ENCODE peak calls at places on chromosomes 13 and 19, in eight cellular contexts. C is lower lobe of right lung, Z is GM23338, X is PC-3, N is GM12865, Q is brain microvascular endothelial cell, L is NT2/D1, P is fibroblast of lung. G is an unnamed sample.

GRCh38 chr13:94617389-94618000 is 15.8 kb downstream of the GPR180 start:
- DNase-seq in X (peak; percentile 49), P (peak; percentile 47), Q (no peak), L (no peak), C (no peak), N (peak; percentile 34), Z (peak; percentile 35), G (no peak)

GRCh38 chr13:36332986-36333385 is 13.2 kb downstream of the SPART start:
- DNase-seq in X (peak; percentile 33), C (no peak), Q (no peak), Z (no peak), N (no peak), P (peak; percentile 56), L (no peak), G (no peak)

GRCh38 chr19:45251452-45252354 is 632 bp downstream of the MARK4 start:
- DNase-seq in N (peak; percentile 18), C (peak; percentile 55), X (no peak), Q (no peak), L (no peak), P (peak; percentile 11), Z (peak; percentile 61), G (no peak)

GRCh38 chr19:32651729-32652140 is 23.2 kb downstream of the ANKRD27 start:
- DNase-seq in Q (peak; percentile 23), P (peak; percentile 35), X (no peak), L (peak; percentile 47), Z (peak; percentile 81), N (no peak), C (no peak), G (peak; percentile 16)

GRCh38 chr13:38684714-38685113 is 2.2 kb upstream of the FREM2 start:
- DNase-seq in P (no peak), Q (no peak), N (no peak), C (no peak), X (no peak), L (no peak), Z (no peak), G (no peak)

GRCh38 chr19:6723738-6724137 is 3.3 kb upstream of the C3 start:
- DNase-seq in P (no peak), Q (no peak), N (no peak), C (peak; percentile 45), X (no peak), L (no peak), Z (no peak), G (no peak)

GRCh38 chr19:3656747-3657394 is 30.3 kb upstream of the CACTIN start:
- DNase-seq in C (no peak), Z (no peak), N (no peak), P (no peak), Q (no peak), X (peak; percentile 59), L (no peak), G (no peak)

GRCh38 chr19:51131780-51132680 is 7.3 kb downstream of the SIGLEC9 start:
- DNase-seq in C (peak; percentile 77), N (no peak), Q (peak; percentile 79), Z (peak; percentile 59), L (no peak), P (peak; percentile 60), X (no peak), G (peak; percentile 1)

GRCh38 chr19:38216785-38217746 is 7.0 kb downstream of the DPF1 start:
- DNase-seq in L (no peak), Q (no peak), N (no peak), P (no peak), X (no peak), Z (peak; percentile 55), C (no peak), G (no peak)

GRCh38 chr19:16429066-16429758 is 42.6 kb downstream of the EPS15L1 start:
- DNase-seq in P (no peak), Z (no peak), N (no peak), Q (no peak), C (peak; percentile 75), L (no peak), X (peak; percentile 8), G (no peak)

GRCh38 chr13:85243831-85244230 is 555.4 kb downstream of the SLITRK6 start:
- DNase-seq in N (no peak), X (no peak), Q (no peak), P (no peak), Z (no peak), L (no peak), C (no peak), G (no peak)

GRCh38 chr19:12985049-12985776 is 10.1 kb upstream of the NFIX start:
- DNase-seq in P (peak; percentile 56), N (peak; percentile 43), L (no peak), C (no peak), Z (no peak), Q (peak; percentile 73), X (no peak), G (no peak)

GRCh38 chr19:10167459-10167858 is 27.3 kb downstream of the DNMT1 start:
- DNase-seq in Q (no peak), Z (no peak), P (no peak), X (no peak), C (no peak), L (no peak), N (no peak), G (no peak)

GRCh38 chr19:9075064-9075964 is 11.5 kb upstream of the OR1M1 start:
- DNase-seq in N (no peak), L (peak; percentile 92), Z (peak; percentile 67), X (peak; percentile 100), C (peak; percentile 54), P (peak; percentile 92), Q (peak; percentile 97), G (peak; percentile 99)

GRCh38 chr13:106795847-106796246 is 227.9 kb upstream of the ARGLU1 start:
- DNase-seq in L (no peak), Q (peak; percentile 4), X (no peak), N (no peak), P (no peak), Z (peak; percentile 36), C (no peak), G (no peak)

GRCh38 chr19:18848860-18849661 is 17.3 kb downstream of the UPF1 start:
- DNase-seq in C (peak; percentile 81), L (no peak), Z (no peak), Q (peak; percentile 30), P (peak; percentile 67), X (no peak), N (peak; percentile 52), G (no peak)

GRCh38 chr13:46951516-46951915 is 54.7 kb upstream of the HTR2A start:
- DNase-seq in X (peak; percentile 94), P (no peak), N (no peak), Q (peak; percentile 25), Z (no peak), L (no peak), C (no peak), G (no peak)

GRCh38 chr13:74217816-74218215 is 83.6 kb upstream of the KLF12 start:
- DNase-seq in C (no peak), L (no peak), N (no peak), Z (no peak), P (peak; percentile 85), Q (peak; percentile 62), X (no peak), G (no peak)

GRCh38 chr19:56111601-56112312 is 9.3 kb downstream of the ZNF787 start:
- DNase-seq in N (peak; percentile 83), Z (peak; percentile 53), C (peak; percentile 84), Q (no peak), X (no peak), L (no peak), P (no peak), G (no peak)

GRCh38 chr13:77028202-77028601 is 1.2 kb upstream of the FBXL3 start:
- DNase-seq in N (no peak), L (no peak), C (no peak), Q (peak; percentile 44), P (peak; percentile 44), X (no peak), Z (no peak), G (no peak)

GRCh38 chr13:42333613-42334328 is 61.8 kb downstream of the AKAP11 start:
- DNase-seq in N (peak; percentile 73), Q (peak; percentile 29), L (no peak), C (no peak), P (peak; percentile 71), Z (peak; percentile 80), X (peak; percentile 62), G (peak; percentile 11)

GRCh38 chr13:92842145-92842544 is 384.5 kb upstream of the GPC6 start:
- DNase-seq in C (no peak), Q (peak; percentile 89), Z (no peak), X (peak; percentile 25), N (no peak), P (peak; percentile 92), L (no peak), G (peak; percentile 83)

GRCh38 chr13:51829236-51829899 is 15.6 kb downstream of the TMEM272 start:
- DNase-seq in Z (no peak), C (no peak), N (no peak), L (no peak), X (no peak), P (no peak), Q (no peak), G (no peak)

GRCh38 chr19:29528350-29528945 is 2.7 kb downstream of the VSTM2B start:
- DNase-seq in Q (peak; percentile 47), N (peak; percentile 82), L (peak; percentile 57), C (no peak), X (peak; percentile 63), Z (peak; percentile 90), P (peak; percentile 65), G (peak; percentile 5)
- H3K4me3 ChIP-seq in Q (peak overlapping the region; percentile 15), N (no peak overlapping the region), L (no peak overlapping the region), C (peak overlapping the region; percentile 17), X (peak overlapping the region; percentile 54), Z (peak overlapping the region; percentile 84), P (no peak overlapping the region), G (peak overlapping the region; percentile 18)

DNA sequence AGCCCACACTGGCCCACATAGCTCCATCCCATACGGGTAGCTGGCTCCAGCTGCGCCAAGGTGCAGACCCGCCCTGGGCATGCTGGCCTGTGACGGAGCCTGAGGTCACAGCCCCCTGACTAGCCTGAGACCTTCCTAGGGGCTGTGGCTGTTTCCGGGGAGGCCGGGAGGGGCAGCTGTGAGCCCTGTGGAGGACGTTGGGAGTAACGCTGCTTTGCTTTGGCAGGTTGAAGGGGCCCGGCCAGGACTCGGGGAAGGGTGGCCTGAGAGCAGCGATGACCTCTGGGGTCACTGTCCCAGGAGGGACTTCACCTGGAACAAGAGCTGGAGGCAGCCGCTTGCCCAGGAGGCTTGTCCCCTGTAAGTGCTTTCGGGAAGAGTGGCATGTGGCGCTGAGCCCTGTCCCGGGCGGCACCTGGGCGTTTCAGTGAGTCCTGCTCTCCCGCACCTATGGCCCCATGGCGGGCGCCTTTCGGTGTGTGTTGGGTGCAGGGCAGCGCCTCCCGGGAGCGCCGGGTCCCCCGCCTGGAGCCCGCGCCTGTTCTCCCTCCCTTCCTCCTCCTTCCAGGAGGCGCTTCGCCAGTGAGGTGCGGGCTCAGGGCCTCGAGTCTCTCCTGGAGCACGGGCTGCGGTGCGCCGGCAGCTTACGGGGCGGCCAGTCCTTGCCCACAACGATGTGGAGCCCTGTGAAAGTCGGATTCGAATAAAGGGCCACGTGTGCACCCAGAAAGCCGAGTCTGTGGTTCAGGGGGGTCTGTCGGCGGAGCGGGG is 1.1 kb upstream of the FAM174C start:
- DNase-seq in X (no peak), P (no peak), L (no peak), Q (no peak), C (no peak), Z (no peak), N (no peak), G (no peak)
- H3K4me3 ChIP-seq in X (peak overlapping the region; percentile 70), P (no peak overlapping the region), L (peak overlapping the region; percentile 97), Q (peak overlapping the region; percentile 43), C (peak overlapping the region; percentile 69), Z (peak overlapping the region; percentile 88), N (peak overlapping the region; percentile 67), G (peak overlapping the region; percentile 62)

GRCh38 chr13:28161370-28161769 is 23.0 kb downstream of the PAN3 start:
- DNase-seq in P (no peak), Z (peak; percentile 91), C (no peak), X (no peak), Q (no peak), L (peak; percentile 64), N (no peak), G (no peak)
- H3K4me3 ChIP-seq in P (no peak overlapping the region), Z (peak overlapping the region; percentile 12), C (no peak overlapping the region), X (no peak overlapping the region), Q (no peak overlapping the region), L (no peak overlapping the region), N (no peak overlapping the region), G (no peak overlapping the region)

GRCh38 chr19:48613024-48613851 is 1.6 kb downstream of the FAM83E start:
- DNase-seq in N (peak; percentile 26), L (no peak), Z (no peak), P (no peak), Q (no peak), C (no peak), X (no peak), G (no peak)
- H3K4me3 ChIP-seq in N (no peak overlapping the region), L (no peak overlapping the region), Z (no peak overlapping the region), P (no peak overlapping the region), Q (no peak overlapping the region), C (peak overlapping the region; percentile 48), X (no peak overlapping the region), G (no peak overlapping the region)